ENCODE peak calls at places on chromosome 19, in nine cellular contexts. One of them, this sample, is unnamed.

GRCh38 chr19:38850231-38850975 is 617 bp upstream of the HNRNPL start:
- DNase-seq in progenitor cell of endocrine pancreas: peak; percentile 96
- DNase-seq in nucleus accumbens: peak; percentile 100
- DNase-seq in HEK293T: peak; percentile 92
- DNase-seq in activated CD4-positive, CD25-positive, alpha-beta regulatory T cell: peak; percentile 97
- DNase-seq in dorsolateral prefrontal cortex: peak; percentile 98
- DNase-seq in upper lobe of left lung: peak; percentile 95
- DNase-seq in AML-193: peak; percentile 100
- DNase-seq in OCI-M1: peak; percentile 100
- DNase-seq in this sample: peak; percentile 100

GRCh38 chr19:2805261-2805900 is 14.3 kb upstream of the ZNF554 start:
- DNase-seq in progenitor cell of endocrine pancreas: no peak
- DNase-seq in nucleus accumbens: no peak
- DNase-seq in HEK293T: no peak
- DNase-seq in activated CD4-positive, CD25-positive, alpha-beta regulatory T cell: no peak
- DNase-seq in dorsolateral prefrontal cortex: no peak
- DNase-seq in upper lobe of left lung: peak; percentile 46
- DNase-seq in AML-193: no peak
- DNase-seq in OCI-M1: no peak
- DNase-seq in this sample: no peak

GRCh38 chr19:56291857-56292256 is 19.3 kb downstream of the EDDM13 start:
- DNase-seq in progenitor cell of endocrine pancreas: no peak
- DNase-seq in nucleus accumbens: no peak
- DNase-seq in HEK293T: no peak
- DNase-seq in activated CD4-positive, CD25-positive, alpha-beta regulatory T cell: no peak
- DNase-seq in dorsolateral prefrontal cortex: no peak
- DNase-seq in upper lobe of left lung: no peak
- DNase-seq in AML-193: no peak
- DNase-seq in OCI-M1: no peak
- DNase-seq in this sample: no peak

GRCh38 chr19:39557791-39558622 is 18.0 kb upstream of the EID2 start:
- DNase-seq in progenitor cell of endocrine pancreas: no peak
- DNase-seq in nucleus accumbens: no peak
- DNase-seq in HEK293T: peak; percentile 29
- DNase-seq in activated CD4-positive, CD25-positive, alpha-beta regulatory T cell: no peak
- DNase-seq in dorsolateral prefrontal cortex: no peak
- DNase-seq in upper lobe of left lung: no peak
- DNase-seq in AML-193: no peak
- DNase-seq in OCI-M1: peak; percentile 89
- DNase-seq in this sample: no peak

GRCh38 chr19:54435551-54436016 is 13.4 kb upstream of the LENG8 start:
- DNase-seq in progenitor cell of endocrine pancreas: no peak
- DNase-seq in nucleus accumbens: no peak
- DNase-seq in HEK293T: no peak
- DNase-seq in activated CD4-positive, CD25-positive, alpha-beta regulatory T cell: no peak
- DNase-seq in dorsolateral prefrontal cortex: no peak
- DNase-seq in upper lobe of left lung: peak; percentile 51
- DNase-seq in AML-193: no peak
- DNase-seq in OCI-M1: no peak
- DNase-seq in this sample: no peak

GRCh38 chr19:19750131-19750841 is 17.4 kb upstream of the ZNF14 start:
- DNase-seq in progenitor cell of endocrine pancreas: no peak
- DNase-seq in nucleus accumbens: no peak
- DNase-seq in HEK293T: no peak
- DNase-seq in activated CD4-positive, CD25-positive, alpha-beta regulatory T cell: no peak
- DNase-seq in dorsolateral prefrontal cortex: no peak
- DNase-seq in upper lobe of left lung: peak; percentile 59
- DNase-seq in AML-193: no peak
- DNase-seq in OCI-M1: no peak
- DNase-seq in this sample: no peak

GRCh38 chr19:30227661-30228112 is 144.5 kb upstream of the ZNF536 start:
- DNase-seq in progenitor cell of endocrine pancreas: peak; percentile 73
- DNase-seq in nucleus accumbens: peak; percentile 67
- DNase-seq in HEK293T: peak; percentile 69
- DNase-seq in activated CD4-positive, CD25-positive, alpha-beta regulatory T cell: no peak
- DNase-seq in dorsolateral prefrontal cortex: peak; percentile 72
- DNase-seq in upper lobe of left lung: peak; percentile 93
- DNase-seq in AML-193: no peak
- DNase-seq in OCI-M1: peak; percentile 49
- DNase-seq in this sample: peak; percentile 53

GRCh38 chr19:46471116-46471733 is at the start of gene PNMA8A:
- DNase-seq in progenitor cell of endocrine pancreas: peak; percentile 87
- DNase-seq in nucleus accumbens: peak; percentile 84
- DNase-seq in HEK293T: peak; percentile 88
- DNase-seq in activated CD4-positive, CD25-positive, alpha-beta regulatory T cell: no peak
- DNase-seq in dorsolateral prefrontal cortex: peak; percentile 67
- DNase-seq in upper lobe of left lung: peak; percentile 92
- DNase-seq in AML-193: no peak
- DNase-seq in OCI-M1: no peak
- DNase-seq in this sample: peak; percentile 46

GRCh38 chr19:58552655-58553054 is 2.2 kb downstream of the CHMP2A start:
- DNase-seq in progenitor cell of endocrine pancreas: no peak
- DNase-seq in nucleus accumbens: no peak
- DNase-seq in HEK293T: no peak
- DNase-seq in activated CD4-positive, CD25-positive, alpha-beta regulatory T cell: no peak
- DNase-seq in dorsolateral prefrontal cortex: no peak
- DNase-seq in upper lobe of left lung: no peak
- DNase-seq in AML-193: no peak
- DNase-seq in OCI-M1: no peak
- DNase-seq in this sample: no peak

GRCh38 chr19:46924874-46925547 is 64.2 kb downstream of the ARHGAP35 start:
- DNase-seq in progenitor cell of endocrine pancreas: no peak
- DNase-seq in nucleus accumbens: no peak
- DNase-seq in HEK293T: no peak
- DNase-seq in activated CD4-positive, CD25-positive, alpha-beta regulatory T cell: no peak
- DNase-seq in dorsolateral prefrontal cortex: no peak
- DNase-seq in upper lobe of left lung: no peak
- DNase-seq in AML-193: no peak
- DNase-seq in OCI-M1: no peak
- DNase-seq in this sample: no peak

GRCh38 chr19:45451181-45451849 is 16.5 kb upstream of the FOSB start:
- DNase-seq in progenitor cell of endocrine pancreas: no peak
- DNase-seq in nucleus accumbens: no peak
- DNase-seq in HEK293T: no peak
- DNase-seq in activated CD4-positive, CD25-positive, alpha-beta regulatory T cell: no peak
- DNase-seq in dorsolateral prefrontal cortex: no peak
- DNase-seq in upper lobe of left lung: no peak
- DNase-seq in AML-193: peak; percentile 22
- DNase-seq in OCI-M1: peak; percentile 59
- DNase-seq in this sample: peak; percentile 23

GRCh38 chr19:8393192-8393870 is 3.2 kb downstream of the RAB11B start:
- DNase-seq in progenitor cell of endocrine pancreas: no peak
- DNase-seq in nucleus accumbens: no peak
- DNase-seq in HEK293T: no peak
- DNase-seq in activated CD4-positive, CD25-positive, alpha-beta regulatory T cell: no peak
- DNase-seq in dorsolateral prefrontal cortex: no peak
- DNase-seq in upper lobe of left lung: peak; percentile 52
- DNase-seq in AML-193: no peak
- DNase-seq in OCI-M1: no peak
- DNase-seq in this sample: no peak

GRCh38 chr19:10567696-10568443 is 909 bp downstream of the CDKN2D start:
- DNase-seq in progenitor cell of endocrine pancreas: no peak
- DNase-seq in nucleus accumbens: peak; percentile 34
- DNase-seq in HEK293T: no peak
- DNase-seq in activated CD4-positive, CD25-positive, alpha-beta regulatory T cell: no peak
- DNase-seq in dorsolateral prefrontal cortex: no peak
- DNase-seq in upper lobe of left lung: no peak
- DNase-seq in AML-193: no peak
- DNase-seq in OCI-M1: no peak
- DNase-seq in this sample: no peak

GRCh38 chr19:14517446-14517839 is 754 bp downstream of the DNAJB1 start:
- DNase-seq in progenitor cell of endocrine pancreas: no peak
- DNase-seq in nucleus accumbens: no peak
- DNase-seq in HEK293T: peak; percentile 19
- DNase-seq in activated CD4-positive, CD25-positive, alpha-beta regulatory T cell: no peak
- DNase-seq in dorsolateral prefrontal cortex: no peak
- DNase-seq in upper lobe of left lung: no peak
- DNase-seq in AML-193: no peak
- DNase-seq in OCI-M1: no peak
- DNase-seq in this sample: no peak

GRCh38 chr19:16795731-16796130 is 33.5 kb upstream of the SIN3B start:
- DNase-seq in progenitor cell of endocrine pancreas: no peak
- DNase-seq in nucleus accumbens: no peak
- DNase-seq in HEK293T: no peak
- DNase-seq in activated CD4-positive, CD25-positive, alpha-beta regulatory T cell: no peak
- DNase-seq in dorsolateral prefrontal cortex: no peak
- DNase-seq in upper lobe of left lung: no peak
- DNase-seq in AML-193: no peak
- DNase-seq in OCI-M1: peak; percentile 20
- DNase-seq in this sample: no peak

GRCh38 chr19:13122275-13122878 is 4.3 kb downstream of the NACC1 start:
- DNase-seq in progenitor cell of endocrine pancreas: no peak
- DNase-seq in nucleus accumbens: no peak
- DNase-seq in HEK293T: no peak
- DNase-seq in activated CD4-positive, CD25-positive, alpha-beta regulatory T cell: no peak
- DNase-seq in dorsolateral prefrontal cortex: no peak
- DNase-seq in upper lobe of left lung: no peak
- DNase-seq in AML-193: no peak
- DNase-seq in OCI-M1: no peak
- DNase-seq in this sample: no peak

GRCh38 chr19:39833464-39834286 is at the start of gene DYRK1B:
- DNase-seq in progenitor cell of endocrine pancreas: peak; percentile 95
- DNase-seq in nucleus accumbens: peak; percentile 93
- DNase-seq in HEK293T: peak; percentile 97
- DNase-seq in activated CD4-positive, CD25-positive, alpha-beta regulatory T cell: peak; percentile 90
- DNase-seq in dorsolateral prefrontal cortex: peak; percentile 96
- DNase-seq in upper lobe of left lung: peak; percentile 97
- DNase-seq in AML-193: no peak
- DNase-seq in OCI-M1: peak; percentile 91
- DNase-seq in this sample: peak; percentile 95

GRCh38 chr19:29542776-29543175 is 17.0 kb downstream of the VSTM2B start:
- DNase-seq in progenitor cell of endocrine pancreas: no peak
- DNase-seq in nucleus accumbens: no peak
- DNase-seq in HEK293T: no peak
- DNase-seq in activated CD4-positive, CD25-positive, alpha-beta regulatory T cell: no peak
- DNase-seq in dorsolateral prefrontal cortex: no peak
- DNase-seq in upper lobe of left lung: no peak
- DNase-seq in AML-193: no peak
- DNase-seq in OCI-M1: no peak
- DNase-seq in this sample: no peak

GRCh38 chr19:40605201-40605971 is 4.2 kb downstream of the LTBP4 start:
- DNase-seq in progenitor cell of endocrine pancreas: no peak
- DNase-seq in nucleus accumbens: peak; percentile 52
- DNase-seq in HEK293T: no peak
- DNase-seq in activated CD4-positive, CD25-positive, alpha-beta regulatory T cell: peak; percentile 67
- DNase-seq in dorsolateral prefrontal cortex: no peak
- DNase-seq in upper lobe of left lung: peak; percentile 94
- DNase-seq in AML-193: peak; percentile 59
- DNase-seq in OCI-M1: peak; percentile 87
- DNase-seq in this sample: no peak